ENCODE peak calls at places on chromosomes 6 and 20, in nine cellular contexts. N, B, I, P, Z, H, C, Y and X are unnamed samples.

GRCh38 chr20:31674895-31675827 is 37.4 kb downstream of the COX4I2 start:
- DNase-seq in N (peak), B (peak), I (no peak), P (peak), Z (peak), H (peak), C (peak), Y (no peak), X (peak)

GRCh38 chr6:53582963-53583362 is 38.1 kb upstream of the GCLC start:
- DNase-seq in N (no peak), B (no peak), I (no peak), P (no peak), Z (no peak), H (no peak), C (no peak), Y (no peak), X (no peak)

GRCh38 chr6:166715065-166715464 is 88.0 kb upstream of the RPS6KA2 start:
- DNase-seq in N (no peak), B (no peak), I (no peak), P (no peak), Z (no peak), H (no peak), C (no peak), Y (no peak), X (no peak)

GRCh38 chr20:33568378-33569289 is 78.7 kb downstream of the CBFA2T2 start:
- DNase-seq in N (no peak), B (peak), I (no peak), P (no peak), Z (no peak), H (no peak), C (no peak), Y (peak), X (no peak)

GRCh38 chr6:113508249-113508648 is 348.9 kb upstream of the MARCKS start:
- DNase-seq in N (no peak), B (no peak), I (no peak), P (no peak), Z (no peak), H (no peak), C (no peak), Y (no peak), X (no peak)

GRCh38 chr20:5133998-5134397 is 7.2 kb downstream of the CDS2 start:
- DNase-seq in N (no peak), B (no peak), I (no peak), P (no peak), Z (no peak), H (no peak), C (no peak), Y (no peak), X (no peak)

GRCh38 chr6:131978522-131978921 is 27.4 kb upstream of the CCN2 start:
- DNase-seq in N (no peak), B (no peak), I (no peak), P (no peak), Z (no peak), H (no peak), C (no peak), Y (no peak), X (no peak)

GRCh38 chr6:81718126-81718525 is 34.4 kb downstream of the TENT5A start:
- DNase-seq in N (no peak), B (no peak), I (no peak), P (no peak), Z (no peak), H (no peak), C (no peak), Y (no peak), X (no peak)

GRCh38 chr20:672975-673604 is 2.5 kb downstream of the SCRT2 start:
- DNase-seq in N (no peak), B (no peak), I (peak), P (no peak), Z (no peak), H (no peak), C (no peak), Y (no peak), X (no peak)

GRCh38 chr6:56101141-56101553 is 146.2 kb downstream of the COL21A1 start:
- DNase-seq in N (peak), B (no peak), I (peak), P (peak), Z (no peak), H (no peak), C (no peak), Y (no peak), X (no peak)

GRCh38 chr6:63643862-63644261 is 8.3 kb downstream of the PHF3 start:
- DNase-seq in N (peak), B (peak), I (no peak), P (peak), Z (no peak), H (no peak), C (no peak), Y (no peak), X (no peak)

GRCh38 chr6:90493332-90493731 is 93.5 kb downstream of the MAP3K7 start:
- DNase-seq in N (no peak), B (no peak), I (no peak), P (no peak), Z (no peak), H (no peak), C (no peak), Y (no peak), X (no peak)

GRCh38 chr20:51560550-51561307 is 18.2 kb upstream of the NFATC2 start:
- DNase-seq in N (no peak), B (no peak), I (no peak), P (no peak), Z (no peak), H (no peak), C (no peak), Y (no peak), X (no peak)

GRCh38 chr20:62126141-62126540 is 3.9 kb downstream of the LSM14B start:
- DNase-seq in N (no peak), B (no peak), I (no peak), P (no peak), Z (no peak), H (no peak), C (no peak), Y (no peak), X (no peak)

GRCh38 chr20:63093966-63094766 is 87.4 kb upstream of the BHLHE23 start:
- DNase-seq in N (no peak), B (no peak), I (no peak), P (no peak), Z (no peak), H (peak), C (peak), Y (no peak), X (no peak)

GRCh38 chr6:111367393-111368088 is 115.5 kb downstream of the REV3L start:
- DNase-seq in N (no peak), B (no peak), I (no peak), P (no peak), Z (no peak), H (no peak), C (no peak), Y (no peak), X (no peak)

GRCh38 chr6:159953091-159953581 is 15.7 kb upstream of the IGF2R start:
- DNase-seq in N (no peak), B (no peak), I (no peak), P (peak), Z (peak), H (no peak), C (peak), Y (no peak), X (peak)

GRCh38 chr6:16591681-16592549 is 169.3 kb downstream of the ATXN1 start:
- DNase-seq in N (peak), B (no peak), I (no peak), P (no peak), Z (no peak), H (no peak), C (no peak), Y (no peak), X (no peak)

GRCh38 chr6:129141499-129141898 is 258.6 kb downstream of the LAMA2 start:
- DNase-seq in N (no peak), B (no peak), I (no peak), P (no peak), Z (no peak), H (no peak), C (no peak), Y (no peak), X (no peak)

GRCh38 chr20:59680852-59681251 is 76.5 kb downstream of the PHACTR3 start:
- DNase-seq in N (no peak), B (no peak), I (no peak), P (no peak), Z (no peak), H (no peak), C (no peak), Y (no peak), X (no peak)

GRCh38 chr20:7841967-7842301 is 98.3 kb downstream of the HAO1 start:
- DNase-seq in N (peak), B (no peak), I (peak), P (no peak), Z (no peak), H (no peak), C (peak), Y (no peak), X (peak)

GRCh38 chr20:40275738-40276137 is 413.3 kb downstream of the MAFB start:
- DNase-seq in N (no peak), B (no peak), I (no peak), P (no peak), Z (no peak), H (no peak), C (no peak), Y (peak), X (no peak)

GRCh38 chr6:26401389-26401986 is 587 bp upstream of the BTN3A1 start:
- DNase-seq in N (no peak), B (no peak), I (no peak), P (no peak), Z (no peak), H (no peak), C (no peak), Y (no peak), X (no peak)
- H3K4me3 ChIP-seq in N (peak), B (peak), I (peak), P (no peak), Z (peak), H (peak), C (peak), Y (no peak), X (peak)

GRCh38 chr6:84768442-84769174 is 4.2 kb upstream of the TBX18 start:
- DNase-seq in N (peak), B (no peak), I (peak), P (no peak), Z (no peak), H (no peak), C (peak), Y (peak), X (no peak)
- H3K27ac ChIP-seq in N (peak), B (no peak), I (peak), P (no peak), Z (no peak), H (no peak), C (no peak), Y (no peak), X (no peak)

DNA sequence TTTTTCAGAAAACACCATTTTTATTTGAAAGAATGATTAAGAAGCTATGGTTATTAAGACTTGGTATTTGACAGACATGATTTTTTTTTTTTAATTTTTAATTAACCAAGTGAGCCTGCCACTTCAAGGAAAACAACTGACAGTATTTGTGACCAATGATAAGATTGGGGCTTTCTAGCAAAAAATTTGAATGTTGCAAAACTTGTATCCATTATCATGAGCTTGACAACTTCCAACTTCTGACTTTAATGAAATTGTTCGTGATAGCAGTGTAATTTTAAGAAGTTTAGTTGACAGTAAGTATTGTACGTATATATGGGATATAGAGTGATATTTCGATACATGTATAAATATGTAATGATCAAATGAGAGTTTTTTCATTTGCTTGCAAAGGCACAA is 21.6 kb upstream of the POM121L2 start:
- DNase-seq in N (no peak), B (no peak), I (no peak), P (no peak), Z (no peak), H (no peak), C (no peak), Y (no peak), X (no peak)
- H3K4me3 ChIP-seq in N (peak), B (no peak), I (peak), P (no peak), Z (no peak), H (no peak), C (peak), Y (no peak), X (peak)

DNA sequence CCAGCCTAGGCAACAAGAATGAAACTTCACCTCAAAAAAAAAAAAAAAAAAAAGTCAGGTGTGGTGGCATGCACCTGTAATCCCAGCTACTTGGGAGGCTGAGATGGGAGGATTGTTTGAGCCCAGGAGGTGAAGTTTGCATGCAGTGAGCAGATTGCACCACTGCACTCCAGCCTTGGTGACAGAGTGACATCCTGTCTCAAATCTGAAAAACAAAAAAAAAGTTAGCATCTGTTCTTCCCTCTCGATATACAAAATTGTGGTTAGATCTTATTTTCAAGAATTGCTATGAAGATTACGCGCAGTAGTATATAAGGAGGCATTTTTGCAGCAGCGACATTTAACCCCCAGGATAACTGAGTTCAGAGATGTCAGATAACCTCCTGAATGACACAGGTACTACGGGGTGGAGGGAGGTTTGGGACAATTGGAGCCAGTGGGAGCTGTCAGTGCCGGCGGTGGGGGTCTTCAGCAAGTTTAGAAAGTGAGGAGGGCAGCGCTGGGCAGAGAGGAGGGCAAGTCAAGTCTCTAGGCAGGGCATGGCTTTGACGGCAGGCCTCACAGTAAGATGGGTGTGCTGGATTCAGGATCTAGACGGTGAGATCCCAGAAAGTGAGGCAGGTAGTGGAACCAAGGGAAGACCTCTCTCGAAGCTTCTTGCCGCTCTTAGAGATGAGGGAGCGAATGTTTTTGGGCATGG is 26.2 kb upstream of the MRPS18A start:
- DNase-seq in N (no peak), B (no peak), I (no peak), P (no peak), Z (no peak), H (no peak), C (no peak), Y (no peak), X (no peak)
- H3K27ac ChIP-seq in N (no peak), B (no peak), I (no peak), P (no peak), Z (no peak), H (no peak), C (no peak), Y (no peak), X (peak)

DNA sequence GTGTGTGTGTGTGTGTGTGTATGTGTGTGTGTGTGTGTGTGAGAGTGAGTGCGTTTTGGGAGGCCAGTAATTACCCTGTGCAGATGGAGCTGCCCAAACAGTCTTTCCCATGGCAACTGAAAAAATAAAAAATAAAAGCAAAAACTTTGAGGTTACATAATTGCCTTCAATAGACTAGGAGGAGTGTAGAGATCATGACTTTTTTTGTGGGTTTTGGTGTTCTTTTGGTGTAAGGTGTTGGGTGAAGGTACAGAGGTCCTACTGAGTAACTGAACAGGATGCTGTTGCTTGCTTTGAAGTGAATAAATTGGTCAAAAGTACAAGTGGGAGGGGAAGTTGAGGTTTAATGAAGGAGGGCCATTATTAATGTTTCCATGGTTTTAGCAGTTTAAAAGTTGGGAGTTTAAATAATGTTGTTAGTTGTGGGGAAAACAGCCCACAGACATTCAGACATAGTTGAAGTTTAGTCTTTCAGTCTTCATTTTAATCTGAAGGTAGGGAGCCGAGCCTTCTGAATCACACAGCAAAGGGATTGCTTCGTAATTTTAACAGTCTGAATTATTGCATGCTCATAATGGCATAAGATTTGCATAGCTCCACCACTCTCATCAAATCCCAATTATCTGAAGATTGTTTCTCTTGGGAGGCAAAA is 251.4 kb downstream of the PRL start:
- DNase-seq in N (no peak), B (peak), I (no peak), P (no peak), Z (no peak), H (no peak), C (no peak), Y (no peak), X (no peak)
- H3K4me3 ChIP-seq in N (no peak), B (no peak), I (no peak), P (no peak), Z (no peak), H (no peak), C (no peak), Y (no peak), X (no peak)

GRCh38 chr6:31718294-31718693 is 3.1 kb downstream of the LY6G6D start:
- DNase-seq in N (no peak), B (no peak), I (no peak), P (no peak), Z (peak), H (peak), C (no peak), Y (no peak), X (no peak)
- H3K27ac ChIP-seq in N (no peak), B (no peak), I (no peak), P (no peak), Z (no peak), H (peak), C (no peak), Y (no peak), X (no peak)

DNA sequence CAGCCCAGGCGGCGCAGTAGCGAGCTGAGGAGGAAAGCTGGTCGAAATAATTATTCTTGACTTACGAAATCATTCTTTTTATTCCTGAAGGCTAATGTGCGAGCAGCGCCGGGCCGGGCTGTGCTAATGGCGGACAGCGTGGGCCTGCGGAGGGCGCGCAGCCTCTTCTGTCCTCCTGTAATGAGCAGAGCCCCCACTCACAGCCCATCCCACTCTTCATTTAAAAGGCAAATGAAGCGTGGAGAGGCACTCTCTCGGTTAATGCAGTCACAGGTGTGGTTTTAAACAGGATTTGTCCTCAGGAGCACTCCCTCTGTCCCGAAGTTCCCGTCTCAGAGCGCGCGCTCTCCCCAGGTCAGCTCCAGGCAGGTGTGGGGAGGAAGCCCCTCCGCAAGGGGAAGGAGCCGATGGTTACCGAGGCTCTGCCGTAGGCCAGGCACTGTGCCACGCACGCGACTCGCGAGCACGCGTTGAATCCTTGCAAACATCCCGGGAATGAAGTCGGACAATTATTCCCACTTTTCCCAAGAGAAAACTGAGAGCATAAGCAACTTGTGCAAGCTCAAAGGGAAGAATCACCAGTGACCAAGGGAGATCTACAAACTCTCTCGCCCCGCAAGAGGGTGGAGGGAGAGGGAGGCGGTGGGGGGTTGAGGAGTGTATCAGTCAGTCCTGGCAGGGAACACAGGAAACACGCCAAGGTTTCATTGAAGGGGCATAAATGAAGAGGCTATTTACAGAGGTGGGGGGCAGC is 35.5 kb upstream of the ZFAND3 start:
- DNase-seq in N (peak), B (no peak), I (no peak), P (no peak), Z (peak), H (no peak), C (peak), Y (no peak), X (peak)
- H3K4me3 ChIP-seq in N (peak), B (no peak), I (no peak), P (peak), Z (peak), H (peak), C (peak), Y (no peak), X (peak)

GRCh38 chr20:58433759-58434158 is 44.7 kb downstream of the VAPB start:
- DNase-seq in N (peak), B (no peak), I (no peak), P (no peak), Z (no peak), H (no peak), C (no peak), Y (no peak), X (no peak)
- H3K27ac ChIP-seq in N (no peak), B (peak), I (no peak), P (no peak), Z (no peak), H (peak), C (no peak), Y (no peak), X (no peak)

GRCh38 chr6:157789861-157790260 is 33.2 kb upstream of the SNX9 start:
- DNase-seq in N (no peak), B (no peak), I (no peak), P (no peak), Z (no peak), H (no peak), C (no peak), Y (no peak), X (no peak)

GRCh38 chr6:157789297-157789696 is 33.7 kb upstream of the SNX9 start:
- DNase-seq in N (no peak), B (no peak), I (no peak), P (no peak), Z (no peak), H (no peak), C (no peak), Y (no peak), X (no peak)

GRCh38 chr6:157788180-157788579 is 34.9 kb upstream of the SNX9 start:
- DNase-seq in N (no peak), B (no peak), I (no peak), P (no peak), Z (no peak), H (no peak), C (no peak), Y (no peak), X (no peak)

GRCh38 chr6:157786221-157786620 is 36.8 kb upstream of the SNX9 start:
- DNase-seq in N (no peak), B (no peak), I (no peak), P (no peak), Z (no peak), H (no peak), C (no peak), Y (no peak), X (no peak)

DNA sequence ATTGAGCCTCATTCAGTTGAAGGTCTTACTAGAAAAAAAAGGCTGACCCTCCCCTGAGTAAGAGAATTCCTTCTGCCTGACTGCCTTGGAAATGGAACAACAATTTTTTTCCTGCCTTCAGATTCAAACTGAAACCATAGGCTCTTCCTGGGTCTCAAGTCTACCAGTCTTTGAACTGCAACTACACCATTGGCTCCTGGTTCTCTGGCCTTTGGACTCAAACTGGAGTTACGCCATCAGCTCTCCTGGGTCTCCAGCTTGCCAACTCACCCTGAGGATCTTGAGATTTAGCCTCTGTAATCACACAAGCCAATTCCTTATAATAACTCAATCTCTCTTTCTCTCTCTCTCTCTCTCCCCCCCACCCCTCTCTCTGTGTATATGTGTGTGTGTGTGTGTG is 36.0 kb upstream of the SNX9 start:
- DNase-seq in N (no peak), B (no peak), I (no peak), P (no peak), Z (peak), H (peak), C (no peak), Y (no peak), X (no peak)
- H3K4me3 ChIP-seq in N (no peak), B (no peak), I (no peak), P (no peak), Z (no peak), H (no peak), C (no peak), Y (no peak), X (no peak)